ENCODE peak calls at places on chromosome 16, in five cellular contexts. S is lower leg skin, J is non-pigmented ciliary epithelial cell, K is left colon, R is WERI-Rb-1. W is an unnamed sample.

GRCh38 chr16:21613361-21613760 is 14.0 kb downstream of the METTL9 start:
- DNase-seq in S (no peak), J (no peak), K (no peak), R (no peak), W (no peak)

GRCh38 chr16:88638323-88639230 is at the start of gene IL17C:
- DNase-seq in S (no peak), J (no peak), K (peak), R (no peak), W (peak)

GRCh38 chr16:86306046-86306644 is 204.2 kb upstream of the FOXF1 start:
- DNase-seq in S (no peak), J (no peak), K (no peak), R (no peak), W (no peak)

GRCh38 chr16:1008085-1008484 is 26.5 kb downstream of the SOX8 start:
- DNase-seq in S (no peak), J (no peak), K (no peak), R (no peak), W (no peak)

GRCh38 chr16:47905771-47906170 is 250.0 kb downstream of the ABCC12 start:
- DNase-seq in S (no peak), J (no peak), K (no peak), R (no peak), W (no peak)

GRCh38 chr16:27246439-27246838 is 22.1 kb downstream of the NSMCE1 start:
- DNase-seq in S (peak), J (no peak), K (no peak), R (no peak), W (no peak)

GRCh38 chr16:66934138-66934838 is at the start of gene CIAO2B:
- DNase-seq in S (peak), J (no peak), K (peak), R (peak), W (peak)

GRCh38 chr16:50425044-50425443 is 56.3 kb upstream of the BRD7 start:
- DNase-seq in S (no peak), J (no peak), K (no peak), R (no peak), W (no peak)

GRCh38 chr16:79610771-79611170 is 10.2 kb upstream of the MAF start:
- DNase-seq in S (no peak), J (no peak), K (no peak), R (no peak), W (no peak)

GRCh38 chr16:71421911-71422310 is 19.9 kb downstream of the TLE7 start:
- DNase-seq in S (no peak), J (no peak), K (peak), R (peak), W (no peak)

GRCh38 chr16:81190667-81191066 is 47.8 kb upstream of the BCO1 start:
- DNase-seq in S (no peak), J (peak), K (no peak), R (no peak), W (no peak)

GRCh38 chr16:85435298-85435697 is 177.8 kb upstream of the GSE1 start:
- DNase-seq in S (no peak), J (no peak), K (no peak), R (no peak), W (no peak)

GRCh38 chr16:73405851-73406250 is 357.9 kb upstream of the ZFHX3 start:
- DNase-seq in S (no peak), J (no peak), K (no peak), R (no peak), W (no peak)

GRCh38 chr16:17160285-17160854 is 310.4 kb downstream of the XYLT1 start:
- DNase-seq in S (no peak), J (no peak), K (no peak), R (no peak), W (no peak)

GRCh38 chr16:212999-213398 is 16.2 kb downstream of the LUC7L start:
- DNase-seq in S (no peak), J (no peak), K (no peak), R (no peak), W (no peak)

GRCh38 chr16:75603241-75603640 is 19.8 kb downstream of the ADAT1 start:
- DNase-seq in S (peak), J (no peak), K (no peak), R (no peak), W (no peak)

GRCh38 chr16:24156777-24157176 is 99.4 kb upstream of the CACNG3 start:
- DNase-seq in S (no peak), J (no peak), K (no peak), R (no peak), W (no peak)

GRCh38 chr16:24609740-24610420 is 70.5 kb downstream of the RBBP6 start:
- DNase-seq in S (no peak), J (no peak), K (peak), R (peak), W (no peak)

GRCh38 chr16:64455275-64455674 is 666.6 kb downstream of the CDH11 start:
- DNase-seq in S (no peak), J (no peak), K (no peak), R (no peak), W (no peak)

GRCh38 chr16:53055603-53056527 is 1.1 kb downstream of the CHD9 start:
- DNase-seq in S (no peak), J (peak), K (peak), R (no peak), W (no peak)

GRCh38 chr16:57053206-57053605 is 39.2 kb upstream of the CPNE2 start:
- DNase-seq in S (no peak), J (no peak), K (no peak), R (no peak), W (no peak)

GRCh38 chr16:11161974-11162373 is 94.0 kb downstream of the SOCS1 start:
- DNase-seq in S (no peak), J (no peak), K (no peak), R (no peak), W (no peak)